ENCODE peak calls at places on chromosomes 7 and 10, in nine cellular contexts. H is lower leg skin, Q is choroid plexus epithelial cell, T is AG09309, L is dorsolateral prefrontal cortex, C is spleen, Y is mucosa of descending colon, F is fibroblast of lung, Z is GM12878. X is an unnamed sample.

GRCh38 chr7:125061776-125062397 is 132.3 kb upstream of the POT1 start:
- DNase-seq in T (no peak), C (no peak), Y (no peak), L (no peak), Z (no peak), Q (peak), H (no peak), F (peak), X (no peak)

GRCh38 chr7:152176797-152177196 is 151.3 kb downstream of the GALNT11 start:
- DNase-seq in Y (no peak), F (no peak), H (no peak), C (no peak), L (no peak), Z (peak), T (no peak), Q (no peak), X (no peak)

GRCh38 chr7:29444267-29444666 is 119.4 kb upstream of the PRR15 start:
- DNase-seq in F (no peak), Z (no peak), Y (no peak), L (no peak), C (no peak), T (no peak), H (no peak), Q (no peak), X (no peak)

GRCh38 chr7:47573758-47574472 is 8.0 kb downstream of the TNS3 start:
- DNase-seq in T (peak), Z (no peak), C (no peak), H (no peak), L (no peak), Q (peak), Y (no peak), F (peak), X (no peak)

GRCh38 chr7:120986665-120987064 is 1.8 kb upstream of the CPED1 start:
- DNase-seq in H (no peak), Z (no peak), Y (no peak), C (no peak), L (no peak), F (no peak), T (no peak), Q (no peak), X (no peak)

GRCh38 chr7:105224884-105225651 is 163.7 kb downstream of the SRPK2 start:
- DNase-seq in F (peak), T (peak), H (no peak), C (no peak), Z (peak), Q (peak), Y (no peak), L (no peak), X (no peak)

GRCh38 chr7:18895456-18895855 is 222.0 kb downstream of the TWIST1 start:
- DNase-seq in Z (no peak), C (no peak), Y (no peak), H (no peak), Q (peak), L (no peak), T (peak), F (peak), X (no peak)

GRCh38 chr10:17989908-17990767 is 38.4 kb downstream of the SLC39A12 start:
- DNase-seq in Q (peak), F (peak), Y (no peak), T (peak), Z (peak), H (no peak), C (no peak), L (no peak), X (no peak)

GRCh38 chr10:114102253-114102652 is 58.6 kb downstream of the ADRB1 start:
- DNase-seq in F (no peak), H (no peak), Y (no peak), Q (peak), C (no peak), T (no peak), L (no peak), Z (no peak), X (no peak)

GRCh38 chr7:128030263-128030998 is 806 bp downstream of the LRRC4 start:
- DNase-seq in L (no peak), C (peak), F (no peak), Y (no peak), H (no peak), T (no peak), Z (no peak), Q (no peak), X (peak)

GRCh38 chr10:2980116-2980515 is 87.2 kb upstream of the PFKP start:
- DNase-seq in T (no peak), H (no peak), F (peak), C (no peak), Q (peak), L (no peak), Y (no peak), Z (no peak), X (no peak)

GRCh38 chr10:129771576-129772471 is 192.2 kb downstream of the EBF3 start:
- DNase-seq in T (no peak), Y (no peak), F (no peak), C (peak), Q (no peak), H (peak), Z (no peak), L (no peak), X (no peak)

GRCh38 chr7:452230-452751 is 67.4 kb downstream of the PDGFA start:
- DNase-seq in F (peak), Y (peak), H (no peak), C (peak), T (no peak), L (no peak), Q (peak), Z (no peak), X (no peak)

GRCh38 chr7:104940023-104940710 is 73.8 kb upstream of the KMT2E start:
- DNase-seq in H (no peak), Q (no peak), C (peak), Z (no peak), T (no peak), F (no peak), Y (peak), L (no peak), X (no peak)

GRCh38 chr10:27330074-27330473 is 89.5 kb upstream of the ACBD5 start:
- DNase-seq in L (no peak), T (no peak), Z (no peak), F (no peak), Q (no peak), C (no peak), Y (no peak), H (no peak), X (no peak)

GRCh38 chr10:103053659-103054581 is 135.8 kb downstream of the CNNM2 start:
- DNase-seq in T (peak), Z (peak), H (peak), C (peak), F (peak), Q (peak), L (peak), Y (no peak), X (peak)

DNA sequence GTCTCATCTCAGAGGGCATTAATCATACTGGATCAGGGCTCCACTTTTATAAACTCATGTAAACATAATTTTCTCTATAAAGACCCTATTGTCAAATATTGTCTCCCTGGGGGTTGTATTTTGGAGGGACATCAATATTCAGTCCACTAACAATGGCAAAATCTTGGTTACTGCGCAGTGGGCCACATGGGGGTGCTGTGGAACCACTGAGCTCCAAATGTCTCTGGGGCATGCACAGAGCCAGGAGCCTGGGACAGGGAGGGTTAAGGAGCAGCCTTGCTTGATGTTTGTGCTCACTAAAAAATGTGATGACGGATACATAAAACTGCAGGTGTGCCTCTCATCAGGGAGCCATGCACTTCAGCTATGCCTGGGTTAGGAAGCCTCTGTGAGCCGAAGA is 62.1 kb upstream of the PRSS58 start:
- DNase-seq in Y (no peak), Z (no peak), H (no peak), T (no peak), Q (peak), L (no peak), C (no peak), F (no peak), X (peak)
- TF ChIP-seq CTCF in Y (no peak), Z (peak), H (no peak), T (no peak), Q (peak), L (peak), C (no peak), F (no peak), X (peak)

DNA sequence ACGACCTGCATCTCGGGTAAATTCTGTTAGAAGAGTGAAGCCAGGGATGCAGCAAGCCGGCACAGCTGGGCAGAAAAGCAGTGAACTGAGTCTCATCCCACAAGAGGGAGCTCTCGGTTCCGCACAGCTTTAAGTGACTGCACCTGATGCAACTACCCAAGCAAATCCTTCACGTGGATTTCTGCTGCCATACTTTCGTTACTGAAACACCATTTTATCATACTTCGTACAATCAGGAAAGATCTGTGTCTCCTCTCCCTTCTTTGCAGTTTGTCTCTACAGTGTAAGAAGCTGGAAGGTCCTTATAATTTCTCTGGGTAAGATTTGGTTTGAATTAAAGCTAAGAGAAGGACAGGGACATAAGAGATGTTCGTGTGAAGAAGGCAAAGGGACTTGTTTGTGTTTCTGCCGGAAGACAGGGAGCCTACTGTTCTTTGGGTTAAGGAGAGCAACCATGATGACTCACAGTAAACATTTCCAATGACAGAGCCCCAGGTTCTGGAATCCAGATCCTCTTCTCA is 427.0 kb downstream of the GPAM start:
- DNase-seq in Y (no peak), Q (peak), T (no peak), H (peak), Z (no peak), L (no peak), C (no peak), F (peak), X (peak)
- TF ChIP-seq CTCF in Y (no peak), Q (peak), T (peak), H (no peak), Z (peak), L (peak), C (no peak), F (peak), X (peak)

GRCh38 chr10:133275683-133276092 is 980 bp downstream of the ADAM8 start:
- DNase-seq in T (no peak), L (no peak), Z (no peak), C (no peak), Q (no peak), F (no peak), H (no peak), Y (no peak), X (no peak)
- TF ChIP-seq CTCF in T (no peak), L (no peak), Z (peak), C (no peak), Q (no peak), F (no peak), H (no peak), Y (no peak), X (no peak)

DNA sequence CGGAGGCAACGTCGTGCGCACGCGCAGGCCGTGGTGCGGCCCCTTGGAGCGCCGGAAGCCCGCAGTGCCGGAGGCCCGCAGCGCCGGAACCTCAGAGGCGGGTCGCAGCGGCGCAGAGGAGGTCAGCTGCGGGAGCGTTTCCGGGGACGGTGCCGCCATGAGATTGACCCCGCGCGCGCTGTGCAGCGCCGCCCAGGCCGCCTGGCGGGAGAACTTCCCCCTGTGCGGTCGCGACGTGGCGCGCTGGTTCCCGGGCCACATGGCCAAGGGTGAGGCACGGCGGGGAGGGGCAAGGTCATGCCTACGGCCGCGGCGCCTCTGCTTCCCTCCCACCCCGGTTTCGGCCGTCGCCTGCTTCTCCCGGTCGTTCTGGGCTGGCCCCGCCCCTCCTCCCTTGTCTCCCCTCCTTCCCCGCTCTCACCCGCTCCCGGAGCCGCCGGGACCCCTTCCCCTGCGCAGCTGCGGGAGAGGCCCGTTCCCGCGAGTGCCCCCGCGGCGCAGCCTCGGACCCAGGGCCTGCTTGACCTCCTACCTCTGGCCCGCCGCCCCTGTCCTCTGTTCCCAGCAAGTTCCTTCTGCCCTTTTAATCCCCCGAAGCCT is at the start of gene MTG1:
- DNase-seq in F (peak), L (peak), H (peak), C (peak), T (peak), Y (peak), Z (peak), Q (peak), X (peak)
- TF ChIP-seq CTCF in F (no peak), L (peak), H (no peak), C (no peak), T (no peak), Y (no peak), Z (no peak), Q (no peak), X (no peak)

DNA sequence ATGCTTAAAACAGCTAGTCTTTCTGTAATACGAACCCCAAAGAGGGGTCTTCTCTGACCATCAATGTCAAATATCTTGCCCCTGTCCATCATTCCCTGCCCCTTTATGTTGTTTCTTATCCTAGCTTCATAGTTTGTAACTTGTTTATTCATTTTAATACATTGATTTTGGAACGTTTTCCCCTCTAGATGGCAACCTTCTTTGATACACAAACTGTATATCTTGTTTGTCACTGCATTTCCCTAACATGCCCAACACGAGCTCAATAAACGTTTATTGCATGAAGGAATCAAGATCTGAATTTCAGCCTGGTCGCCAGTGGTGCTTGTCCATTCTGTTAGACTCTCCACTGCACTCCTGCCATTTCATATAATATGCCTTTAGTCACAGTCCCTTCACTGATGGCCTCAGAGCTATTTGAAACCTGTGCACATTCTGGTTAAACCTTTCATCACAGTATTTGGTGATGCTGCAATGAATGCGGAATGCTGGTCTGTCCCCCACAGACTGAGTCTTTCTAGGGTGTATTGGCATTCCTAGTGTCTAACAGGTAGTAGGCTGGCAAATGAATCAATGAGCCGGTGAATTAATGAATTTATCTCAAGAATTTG is 55.0 kb upstream of the FRMD4A start:
- DNase-seq in F (no peak), H (no peak), L (no peak), C (no peak), T (no peak), Z (no peak), Q (peak), Y (no peak), X (no peak)
- TF ChIP-seq CTCF in F (no peak), H (no peak), L (no peak), C (no peak), T (peak), Z (no peak), Q (peak), Y (no peak), X (no peak)